ENCODE peak calls at places on chromosome 7, in eight cellular contexts. H, D, X, L, E, S, A and I are unnamed samples.
A peak's percentile ranks its signal among the peaks of the same experiment; 100 is the strongest.

GRCh38 chr7:32507416-32507815 is 12.1 kb downstream of the AVL9 start:
- DNase-seq in H (no peak), D (no peak), L (no peak), S (peak; percentile 33), E (no peak), A (no peak), X (no peak), I (no peak)

GRCh38 chr7:38070718-38071117 is 107.3 kb upstream of the STARD3NL start:
- DNase-seq in H (no peak), S (peak; percentile 51), A (peak; percentile 34), D (no peak), L (no peak), E (peak; percentile 4), X (peak; percentile 15), I (no peak)

GRCh38 chr7:130294314-130294713 is 1.4 kb downstream of the CPA4 start:
- DNase-seq in S (no peak), A (no peak), X (no peak), H (no peak), L (no peak), D (no peak), E (peak; percentile 69), I (no peak)

GRCh38 chr7:45917658-45918057 is 3.4 kb downstream of the IGFBP3 start:
- DNase-seq in S (peak; percentile 77), E (peak; percentile 74), D (peak; percentile 93), X (peak; percentile 78), A (peak; percentile 69), L (peak; percentile 88), H (peak; percentile 82), I (peak; percentile 95)

GRCh38 chr7:23468721-23469149 is 1.6 kb downstream of the IGF2BP3 start:
- DNase-seq in L (no peak), A (no peak), E (no peak), X (peak; percentile 35), S (no peak), H (no peak), D (peak; percentile 77), I (peak; percentile 13)

GRCh38 chr7:127927339-127927679 is 103.9 kb downstream of the LRRC4 start:
- DNase-seq in D (no peak), X (peak; percentile 30), A (no peak), S (peak; percentile 77), H (no peak), E (no peak), L (no peak), I (no peak)

GRCh38 chr7:112550468-112551060 is 69.8 kb downstream of the LSMEM1 start:
- DNase-seq in X (peak; percentile 76), D (no peak), H (no peak), A (peak; percentile 73), E (peak; percentile 77), S (peak; percentile 82), L (no peak), I (peak; percentile 12)

GRCh38 chr7:80372415-80372814 is 139.4 kb downstream of the GNAT3 start:
- DNase-seq in X (no peak), H (no peak), L (no peak), D (no peak), A (peak; percentile 37), E (no peak), S (peak; percentile 30), I (no peak)

GRCh38 chr7:81201188-81201587 is 282.3 kb upstream of the SEMA3C start:
- DNase-seq in D (no peak), A (no peak), S (no peak), L (no peak), H (no peak), E (no peak), X (no peak), I (no peak)

GRCh38 chr7:139687980-139688632 is 89.7 kb downstream of the HIPK2 start:
- DNase-seq in D (no peak), S (peak; percentile 65), E (peak; percentile 31), L (no peak), H (no peak), A (no peak), X (no peak), I (no peak)

GRCh38 chr7:42235734-42236133 is 1.3 kb downstream of the GLI3 start:
- DNase-seq in E (no peak), H (no peak), L (no peak), S (peak; percentile 13), D (peak; percentile 68), X (peak; percentile 31), A (no peak), I (no peak)

GRCh38 chr7:101537205-101537604 is 91.9 kb downstream of the MYL10 start:
- DNase-seq in D (no peak), S (no peak), L (no peak), E (no peak), A (no peak), X (no peak), H (no peak), I (no peak)

GRCh38 chr7:73971315-73971700 is 56.7 kb upstream of the ELN start:
- DNase-seq in D (no peak), X (no peak), L (no peak), S (no peak), A (no peak), H (no peak), E (peak; percentile 50), I (no peak)

GRCh38 chr7:15643000-15643705 is 43.3 kb downstream of the MEOX2 start:
- DNase-seq in L (no peak), S (no peak), A (no peak), X (no peak), H (no peak), E (no peak), D (no peak), I (no peak)

GRCh38 chr7:158541330-158542010 is 46.2 kb downstream of the PTPRN2 start:
- DNase-seq in H (no peak), X (no peak), S (no peak), A (no peak), D (no peak), E (peak; percentile 24), L (no peak), I (no peak)

GRCh38 chr7:84637568-84638338 is 443.2 kb upstream of the SEMA3A start:
- DNase-seq in S (peak; percentile 92), H (no peak), A (peak; percentile 57), L (no peak), E (no peak), D (peak; percentile 18), X (peak; percentile 77), I (no peak)

GRCh38 chr7:148336411-148336810 is 254.2 kb upstream of the C7orf33 start:
- DNase-seq in D (no peak), H (no peak), A (no peak), X (no peak), S (no peak), E (no peak), L (no peak), I (no peak)

GRCh38 chr7:104228442-104228841 is 20.6 kb upstream of the ORC5 start:
- DNase-seq in A (no peak), X (no peak), S (no peak), H (no peak), D (no peak), L (no peak), E (no peak), I (no peak)

GRCh38 chr7:490461-491291 is 29.0 kb downstream of the PDGFA start:
- DNase-seq in L (no peak), E (peak; percentile 49), S (no peak), A (no peak), H (peak; percentile 9), X (no peak), D (peak; percentile 63), I (no peak)

GRCh38 chr7:70828366-70828765 is 303.6 kb upstream of the GALNT17 start:
- DNase-seq in S (no peak), D (no peak), X (no peak), H (no peak), E (no peak), L (no peak), A (no peak), I (no peak)

GRCh38 chr7:36278767-36279171 is 110.9 kb upstream of the ANLN start:
- DNase-seq in A (no peak), X (peak; percentile 61), S (peak; percentile 75), L (peak; percentile 65), D (no peak), E (no peak), H (no peak), I (no peak)

GRCh38 chr7:148912758-148913541 is 28.9 kb upstream of the EZH2 start:
- DNase-seq in S (no peak), E (peak; percentile 75), D (no peak), A (no peak), L (no peak), X (no peak), H (no peak), I (no peak)

GRCh38 chr7:157502701-157503111 is 165.9 kb downstream of the DNAJB6 start:
- DNase-seq in A (no peak), D (no peak), X (no peak), L (no peak), S (peak; percentile 13), H (no peak), E (peak; percentile 49), I (no peak)

GRCh38 chr7:154640266-154640865 is 362.6 kb downstream of the PAXIP1 start:
- DNase-seq in H (no peak), S (no peak), A (no peak), X (no peak), D (no peak), E (no peak), L (no peak), I (no peak)
- TF ChIP-seq CTCF in H (no peak), S (no peak), A (no peak), X (peak; percentile 31), D (no peak), E (no peak), L (no peak), I (peak; percentile 57)

GRCh38 chr7:151626422-151627115 is 106.9 kb upstream of the RHEB start:
- DNase-seq in L (no peak), S (peak; percentile 31), E (peak; percentile 32), H (no peak), A (peak; percentile 76), X (peak; percentile 32), D (no peak), I (no peak)
- TF ChIP-seq CTCF in L (peak; percentile 23), S (peak; percentile 15), E (no peak), H (peak; percentile 59), A (peak; percentile 75), X (peak; percentile 43), D (peak; percentile 61), I (peak; percentile 51)

GRCh38 chr7:82810558-82811259 is 352.0 kb downstream of the PCLO start:
- DNase-seq in S (peak; percentile 77), D (no peak), A (peak; percentile 63), L (no peak), H (no peak), E (peak; percentile 44), X (peak; percentile 92), I (peak; percentile 8)
- TF ChIP-seq CTCF in S (peak; percentile 67), D (peak; percentile 65), A (peak; percentile 87), L (peak; percentile 18), H (peak; percentile 69), E (peak; percentile 65), X (peak; percentile 88), I (peak; percentile 80)

GRCh38 chr7:2662273-2663120 is 25.5 kb upstream of the AMZ1 start:
- DNase-seq in E (no peak), A (no peak), L (no peak), H (no peak), S (no peak), D (peak; percentile 71), X (no peak), I (no peak)

GRCh38 chr7:2661602-2662272 is 26.3 kb upstream of the AMZ1 start:
- DNase-seq in A (no peak), E (no peak), L (no peak), X (no peak), H (no peak), D (peak; percentile 72), S (no peak), I (no peak)

GRCh38 chr7:2663960-2664359 is 24.0 kb upstream of the AMZ1 start:
- DNase-seq in L (no peak), E (no peak), A (no peak), D (peak; percentile 67), S (no peak), H (no peak), X (no peak), I (no peak)

GRCh38 chr7:2665359-2665791 is 22.6 kb upstream of the AMZ1 start:
- DNase-seq in A (no peak), H (no peak), X (peak; percentile 48), S (no peak), E (no peak), D (peak; percentile 58), L (no peak), I (no peak)

GRCh38 chr7:2663121-2663886 is 24.7 kb upstream of the AMZ1 start:
- DNase-seq in E (no peak), H (peak; percentile 59), D (peak; percentile 85), S (peak; percentile 51), L (no peak), A (no peak), X (no peak), I (no peak)
- TF ChIP-seq CTCF in E (no peak), H (no peak), D (no peak), S (no peak), L (no peak), A (no peak), X (no peak), I (no peak)